ENCODE peak calls at places on chromosomes 3 and 15, in seven cellular contexts. J, A, C, W, Z, E and L are unnamed samples.
A peak's percentile ranks its signal among the peaks of the same experiment; 100 is the strongest.

GRCh38 chr3:54358327-54358726 is 236.0 kb downstream of the CACNA2D3 start:
- DNase-seq in J (no peak), Z (no peak), A (no peak), W (no peak), E (peak; percentile 22), C (no peak), L (no peak)

GRCh38 chr3:183560607-183561006 is 5.1 kb upstream of the KLHL6 start:
- DNase-seq in A (no peak), Z (peak; percentile 55), W (no peak), E (no peak), J (no peak), C (no peak), L (peak; percentile 42)

GRCh38 chr15:27949089-27949488 is 150.0 kb downstream of the OCA2 start:
- DNase-seq in E (no peak), Z (no peak), A (no peak), C (no peak), J (no peak), W (no peak), L (no peak)

GRCh38 chr15:67067161-67067853 is 1.9 kb downstream of the SMAD3 start:
- DNase-seq in C (no peak), W (no peak), E (no peak), J (no peak), A (peak; percentile 61), Z (no peak), L (no peak)

GRCh38 chr3:113219605-113220300 is 8.4 kb downstream of the BOC start:
- DNase-seq in Z (no peak), J (no peak), A (no peak), E (no peak), C (no peak), W (no peak), L (no peak)

GRCh38 chr3:64684715-64685261 is 3.0 kb downstream of the ADAMTS9 start:
- DNase-seq in W (no peak), J (no peak), A (peak; percentile 10), C (peak; percentile 81), E (peak; percentile 26), Z (peak; percentile 38), L (peak; percentile 46)

GRCh38 chr3:122299872-122300460 is 25.1 kb upstream of the CSTA start:
- DNase-seq in Z (peak; percentile 67), C (no peak), E (no peak), J (no peak), W (peak; percentile 5), A (peak; percentile 8), L (peak; percentile 38)

GRCh38 chr3:73580343-73580742 is 44.4 kb downstream of the PDZRN3 start:
- DNase-seq in C (no peak), A (peak; percentile 87), Z (no peak), J (peak; percentile 79), W (no peak), E (no peak), L (no peak)

GRCh38 chr3:33395900-33396299 is 44.3 kb downstream of the UBP1 start:
- DNase-seq in E (no peak), J (no peak), C (no peak), W (no peak), A (no peak), Z (no peak), L (no peak)

GRCh38 chr15:30043211-30043655 is 39.5 kb upstream of the GOLGA8J start:
- DNase-seq in W (no peak), J (no peak), E (no peak), Z (no peak), A (peak; percentile 53), C (no peak), L (no peak)

GRCh38 chr3:56339671-56340070 is 128.6 kb downstream of the ERC2 start:
- DNase-seq in C (no peak), J (no peak), Z (no peak), E (no peak), W (no peak), A (no peak), L (no peak)

GRCh38 chr3:179853176-179853575 is 183.6 kb downstream of the PEX5L start:
- DNase-seq in C (no peak), W (no peak), A (peak; percentile 83), Z (no peak), J (peak; percentile 75), E (no peak), L (no peak)

GRCh38 chr15:95884276-95884675 is 446.2 kb upstream of the NR2F2 start:
- DNase-seq in J (peak; percentile 46), Z (no peak), A (no peak), W (no peak), C (no peak), E (no peak), L (no peak)

GRCh38 chr15:41020311-41020710 is 67.0 kb downstream of the CHAC1 start:
- DNase-seq in J (no peak), Z (no peak), W (no peak), A (no peak), C (no peak), E (no peak), L (no peak)

GRCh38 chr15:88484781-88485246 is 17.3 kb downstream of the MRPS11 start:
- DNase-seq in Z (no peak), A (peak; percentile 12), C (no peak), J (peak; percentile 76), W (no peak), E (no peak), L (no peak)

GRCh38 chr3:66851894-66852613 is 146.1 kb upstream of the KBTBD8 start:
- DNase-seq in A (peak; percentile 48), E (no peak), Z (no peak), C (no peak), W (no peak), J (no peak), L (no peak)

GRCh38 chr3:45567730-45568172 is 26.8 kb upstream of the LIMD1 start:
- DNase-seq in A (no peak), J (no peak), Z (peak; percentile 46), C (no peak), W (no peak), E (no peak), L (no peak)

GRCh38 chr3:61956236-61956635 is 394.9 kb downstream of the PTPRG start:
- DNase-seq in A (peak; percentile 65), W (no peak), C (no peak), J (peak; percentile 75), E (no peak), Z (no peak), L (no peak)

GRCh38 chr3:189142527-189142926 is 29.2 kb upstream of the TPRG1 start:
- DNase-seq in C (no peak), E (no peak), A (no peak), Z (no peak), W (no peak), J (no peak), L (no peak)

GRCh38 chr3:46360904-46361303 is 7.0 kb downstream of the CCR2 start:
- DNase-seq in Z (no peak), J (no peak), E (no peak), W (no peak), A (no peak), C (no peak), L (no peak)

GRCh38 chr3:195849322-195850074 is 37.8 kb upstream of the MUC4 start:
- DNase-seq in A (no peak), W (no peak), C (no peak), J (no peak), E (no peak), Z (peak; percentile 74), L (no peak)

GRCh38 chr3:100899440-100900091 is 93.7 kb downstream of the ABI3BP start:
- DNase-seq in E (no peak), Z (no peak), W (no peak), J (peak; percentile 22), A (no peak), C (no peak), L (no peak)

GRCh38 chr3:78979083-78979482 is 788.7 kb downstream of the ROBO1 start:
- DNase-seq in W (no peak), C (no peak), Z (no peak), E (no peak), A (no peak), J (no peak), L (no peak)

GRCh38 chr3:48504051-48504946 is at the start of gene SHISA5:
- DNase-seq in J (peak; percentile 25), W (no peak), Z (peak; percentile 72), E (peak; percentile 88), C (peak; percentile 92), A (peak; percentile 66), L (peak; percentile 59)
- TF ChIP-seq CTCF in J (no peak), W (no peak), Z (no peak), E (no peak), C (no peak), A (no peak), L (no peak)

DNA sequence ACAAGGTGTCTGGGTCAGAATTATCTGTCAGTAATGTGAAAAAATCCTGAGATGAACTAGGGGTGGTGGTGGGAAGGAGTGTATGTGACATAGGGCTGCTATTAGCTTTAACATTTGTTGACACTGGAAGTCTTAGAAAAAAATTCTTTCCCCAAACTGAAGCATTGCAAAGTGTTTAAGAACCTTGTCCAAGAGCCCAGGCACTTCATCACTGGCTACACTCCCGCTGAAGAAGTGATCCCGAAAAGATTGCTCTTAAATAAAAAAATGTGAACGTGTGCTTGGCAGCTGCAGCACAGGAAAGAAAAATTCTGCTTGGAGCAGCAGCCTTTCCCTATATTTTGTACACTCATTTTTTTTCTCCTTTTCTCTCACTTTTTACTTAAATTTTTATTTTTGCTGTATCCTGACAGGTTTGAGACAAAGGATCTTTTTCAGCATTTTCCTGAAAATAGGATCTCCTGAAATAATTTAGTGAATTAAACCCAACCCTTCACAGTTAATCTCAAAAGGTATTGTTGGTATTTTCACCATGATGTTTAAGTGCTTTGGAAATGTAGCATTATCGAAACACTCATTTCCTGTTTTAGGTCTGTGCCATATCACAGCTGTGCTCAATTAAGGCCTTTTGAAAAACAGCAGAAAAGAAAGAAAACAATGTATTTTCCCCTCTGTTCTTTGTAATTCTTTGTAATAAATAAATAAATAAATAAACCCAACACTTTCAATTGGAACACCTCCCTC is 477.6 kb downstream of the ZNF385D start:
- DNase-seq in J (peak; percentile 30), C (no peak), E (no peak), Z (no peak), A (peak; percentile 56), W (no peak), L (no peak)
- TF ChIP-seq CTCF in J (no peak), C (no peak), E (no peak), Z (no peak), A (no peak), W (no peak), L (no peak)

GRCh38 chr15:56053046-56053400 is 59.6 kb upstream of the NEDD4 start:
- DNase-seq in J (no peak), A (no peak), E (no peak), Z (no peak), W (no peak), C (no peak), L (no peak)
- TF ChIP-seq CTCF in J (peak; percentile 57), A (no peak), E (no peak), Z (peak; percentile 7), W (no peak), C (no peak), L (peak; percentile 13)

GRCh38 chr3:133459400-133459799 is 59.5 kb downstream of the BFSP2 start:
- DNase-seq in W (no peak), C (no peak), J (no peak), E (peak; percentile 37), Z (no peak), A (no peak), L (no peak)

GRCh38 chr3:133455960-133456359 is 56.1 kb downstream of the BFSP2 start:
- DNase-seq in C (no peak), J (no peak), A (no peak), Z (no peak), W (no peak), E (no peak), L (no peak)

GRCh38 chr3:133457025-133457424 is 57.2 kb downstream of the BFSP2 start:
- DNase-seq in J (no peak), Z (no peak), W (no peak), A (no peak), C (no peak), E (no peak), L (no peak)

GRCh38 chr3:133455281-133455680 is 55.4 kb downstream of the BFSP2 start:
- DNase-seq in C (no peak), J (no peak), A (no peak), E (no peak), W (no peak), Z (no peak), L (no peak)

GRCh38 chr3:133457465-133458067 is 57.7 kb downstream of the BFSP2 start:
- DNase-seq in W (no peak), J (no peak), E (no peak), C (no peak), A (no peak), Z (no peak), L (no peak)
- TF ChIP-seq CTCF in W (no peak), J (peak; percentile 72), E (no peak), C (no peak), A (peak; percentile 30), Z (no peak), L (peak; percentile 41)